ENCODE peak calls at places on chromosomes 13 and 19, in five cellular contexts. One of them, this sample, is unnamed.

GRCh38 chr19:33089061-33089460 is 8.1 kb downstream of the GPATCH1 start:
- DNase-seq in mucosa of gallbladder: no peak
- DNase-seq in Karpas-422: no peak
- DNase-seq in neural crest cell: no peak
- DNase-seq in BE2C: no peak
- DNase-seq in this sample: no peak

GRCh38 chr13:27171244-27171829 is at the start of gene USP12:
- DNase-seq in mucosa of gallbladder: no peak
- DNase-seq in Karpas-422: no peak
- DNase-seq in neural crest cell: peak
- DNase-seq in BE2C: peak
- DNase-seq in this sample: peak

GRCh38 chr19:38852231-38853044 is 2.7 kb upstream of the HNRNPL start:
- DNase-seq in Karpas-422: peak
- DNase-seq in neural crest cell: peak
- DNase-seq in mucosa of gallbladder: peak
- DNase-seq in BE2C: no peak
- DNase-seq in this sample: peak

GRCh38 chr19:58556633-58557252 is 1.7 kb downstream of the UBE2M start:
- DNase-seq in neural crest cell: no peak
- DNase-seq in mucosa of gallbladder: no peak
- DNase-seq in Karpas-422: no peak
- DNase-seq in BE2C: no peak
- DNase-seq in this sample: no peak

GRCh38 chr13:73849292-73849691 is 284.9 kb downstream of the KLF12 start:
- DNase-seq in mucosa of gallbladder: no peak
- DNase-seq in neural crest cell: no peak
- DNase-seq in BE2C: peak
- DNase-seq in Karpas-422: peak
- DNase-seq in this sample: no peak

GRCh38 chr19:14699641-14700040 is 9.8 kb downstream of the ZNF333 start:
- DNase-seq in BE2C: no peak
- DNase-seq in neural crest cell: no peak
- DNase-seq in mucosa of gallbladder: no peak
- DNase-seq in Karpas-422: no peak
- DNase-seq in this sample: no peak

GRCh38 chr13:50950808-50951207 is 41.2 kb downstream of the RNASEH2B start:
- DNase-seq in mucosa of gallbladder: no peak
- DNase-seq in BE2C: no peak
- DNase-seq in neural crest cell: no peak
- DNase-seq in Karpas-422: no peak
- DNase-seq in this sample: no peak

GRCh38 chr13:26254583-26255102 is 714 bp downstream of the CDK8 start:
- DNase-seq in mucosa of gallbladder: peak
- DNase-seq in neural crest cell: peak
- DNase-seq in Karpas-422: peak
- DNase-seq in BE2C: peak
- DNase-seq in this sample: peak

GRCh38 chr13:105982219-105982618 is 553.2 kb downstream of the EFNB2 start:
- DNase-seq in Karpas-422: no peak
- DNase-seq in BE2C: no peak
- DNase-seq in mucosa of gallbladder: no peak
- DNase-seq in neural crest cell: no peak
- DNase-seq in this sample: no peak

GRCh38 chr13:84917252-84917878 is 881.9 kb downstream of the SLITRK6 start:
- DNase-seq in BE2C: no peak
- DNase-seq in Karpas-422: peak
- DNase-seq in neural crest cell: no peak
- DNase-seq in mucosa of gallbladder: no peak
- DNase-seq in this sample: no peak

GRCh38 chr19:17020380-17020779 is 6.2 kb downstream of the CPAMD8 start:
- DNase-seq in BE2C: no peak
- DNase-seq in mucosa of gallbladder: no peak
- DNase-seq in Karpas-422: no peak
- DNase-seq in neural crest cell: no peak
- DNase-seq in this sample: no peak

GRCh38 chr19:31262673-31263308 is 86.4 kb downstream of the TSHZ3 start:
- DNase-seq in BE2C: no peak
- DNase-seq in mucosa of gallbladder: no peak
- DNase-seq in Karpas-422: no peak
- DNase-seq in neural crest cell: no peak
- DNase-seq in this sample: no peak

GRCh38 chr13:37598572-37598971 is at the start of gene POSTN:
- DNase-seq in neural crest cell: no peak
- DNase-seq in mucosa of gallbladder: no peak
- DNase-seq in Karpas-422: no peak
- DNase-seq in BE2C: no peak
- DNase-seq in this sample: no peak

GRCh38 chr13:73718248-73718647 is 416.0 kb downstream of the KLF12 start:
- DNase-seq in Karpas-422: no peak
- DNase-seq in neural crest cell: no peak
- DNase-seq in mucosa of gallbladder: no peak
- DNase-seq in BE2C: no peak
- DNase-seq in this sample: no peak

GRCh38 chr13:79936368-79937136 is 404.4 kb downstream of the SPRY2 start:
- DNase-seq in Karpas-422: no peak
- DNase-seq in neural crest cell: no peak
- DNase-seq in mucosa of gallbladder: peak
- DNase-seq in BE2C: peak
- DNase-seq in this sample: no peak

GRCh38 chr19:6819323-6819722 is 46.8 kb downstream of the VAV1 start:
- DNase-seq in mucosa of gallbladder: no peak
- DNase-seq in BE2C: no peak
- DNase-seq in neural crest cell: no peak
- DNase-seq in Karpas-422: no peak
- DNase-seq in this sample: no peak

GRCh38 chr19:49567722-49568454 is 12.5 kb downstream of the NOSIP start:
- DNase-seq in BE2C: no peak
- DNase-seq in mucosa of gallbladder: no peak
- DNase-seq in Karpas-422: no peak
- DNase-seq in neural crest cell: no peak
- DNase-seq in this sample: no peak

GRCh38 chr13:46551410-46552301 is 1.3 kb upstream of the LRCH1 start:
- DNase-seq in mucosa of gallbladder: peak
- DNase-seq in BE2C: peak
- DNase-seq in neural crest cell: peak
- DNase-seq in Karpas-422: peak
- DNase-seq in this sample: peak

GRCh38 chr13:45074721-45075120 is 45.6 kb upstream of the GTF2F2 start:
- DNase-seq in mucosa of gallbladder: no peak
- DNase-seq in Karpas-422: no peak
- DNase-seq in neural crest cell: no peak
- DNase-seq in BE2C: no peak
- DNase-seq in this sample: no peak

GRCh38 chr19:49468746-49469447 is 5.1 kb upstream of the FLT3LG start:
- DNase-seq in neural crest cell: no peak
- DNase-seq in mucosa of gallbladder: peak
- DNase-seq in Karpas-422: peak
- DNase-seq in BE2C: no peak
- DNase-seq in this sample: peak

GRCh38 chr13:67792151-67792665 is 562.1 kb upstream of the PCDH9 start:
- DNase-seq in BE2C: no peak
- DNase-seq in Karpas-422: no peak
- DNase-seq in mucosa of gallbladder: no peak
- DNase-seq in neural crest cell: no peak
- DNase-seq in this sample: no peak

GRCh38 chr19:3506384-3507340 is 551 bp downstream of the FZR1 start:
- DNase-seq in neural crest cell: no peak
- DNase-seq in Karpas-422: peak
- DNase-seq in BE2C: no peak
- DNase-seq in mucosa of gallbladder: peak
- DNase-seq in this sample: peak

GRCh38 chr13:19618925-19619324 is 14.5 kb upstream of the MPHOSPH8 start:
- DNase-seq in neural crest cell: peak
- DNase-seq in Karpas-422: peak
- DNase-seq in mucosa of gallbladder: peak
- DNase-seq in BE2C: peak
- DNase-seq in this sample: no peak

GRCh38 chr19:55256562-55257460 is 2.0 kb downstream of the PPP6R1 start:
- DNase-seq in neural crest cell: no peak
- DNase-seq in Karpas-422: peak
- DNase-seq in mucosa of gallbladder: no peak
- DNase-seq in BE2C: no peak
- DNase-seq in this sample: no peak

GRCh38 chr13:23161176-23161825 is 19.5 kb upstream of the SGCG start:
- DNase-seq in mucosa of gallbladder: no peak
- DNase-seq in neural crest cell: no peak
- DNase-seq in Karpas-422: no peak
- DNase-seq in BE2C: no peak
- DNase-seq in this sample: no peak

GRCh38 chr19:49588370-49589122 is 2.4 kb upstream of the PRR12 start:
- DNase-seq in BE2C: no peak
- DNase-seq in Karpas-422: no peak
- DNase-seq in mucosa of gallbladder: no peak
- DNase-seq in neural crest cell: no peak
- DNase-seq in this sample: no peak

GRCh38 chr19:18046066-18046718 is 38.2 kb downstream of the ARRDC2 start:
- DNase-seq in mucosa of gallbladder: peak
- DNase-seq in BE2C: no peak
- DNase-seq in neural crest cell: no peak
- DNase-seq in Karpas-422: no peak
- DNase-seq in this sample: no peak

GRCh38 chr19:17448190-17448967 is at the start of gene TMEM221:
- DNase-seq in neural crest cell: peak
- DNase-seq in Karpas-422: peak
- DNase-seq in BE2C: peak
- DNase-seq in mucosa of gallbladder: no peak
- DNase-seq in this sample: peak

GRCh38 chr13:30580852-30581502 is 36.7 kb upstream of the USPL1 start:
- DNase-seq in Karpas-422: no peak
- DNase-seq in BE2C: no peak
- DNase-seq in mucosa of gallbladder: no peak
- DNase-seq in neural crest cell: no peak
- DNase-seq in this sample: no peak

GRCh38 chr19:39506944-39507714 is 7.8 kb upstream of the SELENOV start:
- DNase-seq in Karpas-422: peak
- DNase-seq in BE2C: peak
- DNase-seq in mucosa of gallbladder: no peak
- DNase-seq in neural crest cell: peak
- DNase-seq in this sample: no peak

GRCh38 chr19:35327642-35328041 is 1.3 kb upstream of the CD22 start:
- DNase-seq in mucosa of gallbladder: no peak
- DNase-seq in BE2C: no peak
- DNase-seq in neural crest cell: no peak
- DNase-seq in Karpas-422: no peak
- DNase-seq in this sample: no peak

GRCh38 chr13:48496271-48496670 is 36.6 kb downstream of the RCBTB2 start:
- DNase-seq in BE2C: no peak
- DNase-seq in neural crest cell: no peak
- DNase-seq in Karpas-422: no peak
- DNase-seq in mucosa of gallbladder: no peak
- DNase-seq in this sample: no peak

GRCh38 chr13:36531746-36532486 is 99.6 kb downstream of the CCNA1 start:
- DNase-seq in BE2C: no peak
- DNase-seq in Karpas-422: no peak
- DNase-seq in neural crest cell: no peak
- DNase-seq in mucosa of gallbladder: no peak
- DNase-seq in this sample: peak

GRCh38 chr19:49340069-49340864 is 5.1 kb downstream of the CD37 start:
- DNase-seq in Karpas-422: peak
- DNase-seq in BE2C: peak
- DNase-seq in mucosa of gallbladder: peak
- DNase-seq in neural crest cell: no peak
- DNase-seq in this sample: peak

GRCh38 chr19:4415352-4415751 is 12.9 kb downstream of the CHAF1A start:
- DNase-seq in Karpas-422: no peak
- DNase-seq in mucosa of gallbladder: no peak
- DNase-seq in neural crest cell: no peak
- DNase-seq in BE2C: no peak
- DNase-seq in this sample: no peak

GRCh38 chr13:33536639-33537425 is 251.3 kb upstream of the STARD13 start:
- DNase-seq in mucosa of gallbladder: no peak
- DNase-seq in neural crest cell: no peak
- DNase-seq in Karpas-422: no peak
- DNase-seq in BE2C: no peak
- DNase-seq in this sample: no peak

GRCh38 chr13:39892731-39893293 is 237.3 kb downstream of the COG6 start:
- DNase-seq in BE2C: no peak
- DNase-seq in mucosa of gallbladder: no peak
- DNase-seq in Karpas-422: peak
- DNase-seq in neural crest cell: no peak
- DNase-seq in this sample: no peak

GRCh38 chr19:46204008-46204407 is 25.5 kb upstream of the IGFL1 start:
- DNase-seq in BE2C: no peak
- DNase-seq in mucosa of gallbladder: no peak
- DNase-seq in Karpas-422: no peak
- DNase-seq in neural crest cell: no peak
- DNase-seq in this sample: no peak

This sample was measured in sciatic nerve.